ENCODE peak calls at places on chromosome 4, in four cellular contexts. One of them, this sample, is unnamed.

GRCh38 chr4:46386570-46386969 is 3.4 kb downstream of the GABRA2 start:
- DNase-seq in lower leg skin: no peak
- DNase-seq in NCI-H2081: peak; percentile 83
- DNase-seq in activated effector memory CD4-positive, alpha-beta T cell treated with anti-CD3 and anti-CD28 coated beads, Interleukin-2, amount 50 U/mL, for 16 hours: no peak
- DNase-seq in this sample: no peak

GRCh38 chr4:41205854-41206460 is 8.4 kb downstream of the APBB2 start:
- DNase-seq in NCI-H2081: no peak
- DNase-seq in activated effector memory CD4-positive, alpha-beta T cell treated with anti-CD3 and anti-CD28 coated beads, Interleukin-2, amount 50 U/mL, for 16 hours: no peak
- DNase-seq in lower leg skin: no peak
- DNase-seq in this sample: no peak

GRCh38 chr4:147118523-147118922 is 172.9 kb upstream of the TTC29 start:
- DNase-seq in activated effector memory CD4-positive, alpha-beta T cell treated with anti-CD3 and anti-CD28 coated beads, Interleukin-2, amount 50 U/mL, for 16 hours: no peak
- DNase-seq in NCI-H2081: no peak
- DNase-seq in lower leg skin: no peak
- DNase-seq in this sample: no peak

GRCh38 chr4:153181293-153182080 is 22.8 kb upstream of the TRIM2 start:
- DNase-seq in NCI-H2081: no peak
- DNase-seq in activated effector memory CD4-positive, alpha-beta T cell treated with anti-CD3 and anti-CD28 coated beads, Interleukin-2, amount 50 U/mL, for 16 hours: no peak
- DNase-seq in lower leg skin: no peak
- DNase-seq in this sample: no peak

GRCh38 chr4:94701606-94702300 is 56.0 kb upstream of the BMPR1B start:
- DNase-seq in lower leg skin: no peak
- DNase-seq in activated effector memory CD4-positive, alpha-beta T cell treated with anti-CD3 and anti-CD28 coated beads, Interleukin-2, amount 50 U/mL, for 16 hours: no peak
- DNase-seq in NCI-H2081: no peak
- DNase-seq in this sample: no peak

GRCh38 chr4:40713798-40714197 is 36.0 kb upstream of the NSUN7 start:
- DNase-seq in lower leg skin: no peak
- DNase-seq in NCI-H2081: no peak
- DNase-seq in activated effector memory CD4-positive, alpha-beta T cell treated with anti-CD3 and anti-CD28 coated beads, Interleukin-2, amount 50 U/mL, for 16 hours: no peak
- DNase-seq in this sample: no peak

GRCh38 chr4:26985836-26986235 is 125.2 kb downstream of the STIM2 start:
- DNase-seq in NCI-H2081: no peak
- DNase-seq in lower leg skin: no peak
- DNase-seq in activated effector memory CD4-positive, alpha-beta T cell treated with anti-CD3 and anti-CD28 coated beads, Interleukin-2, amount 50 U/mL, for 16 hours: peak; percentile 62
- DNase-seq in this sample: no peak

GRCh38 chr4:176814770-176815169 is 22.0 kb upstream of the VEGFC start:
- DNase-seq in activated effector memory CD4-positive, alpha-beta T cell treated with anti-CD3 and anti-CD28 coated beads, Interleukin-2, amount 50 U/mL, for 16 hours: no peak
- DNase-seq in NCI-H2081: no peak
- DNase-seq in lower leg skin: no peak
- DNase-seq in this sample: no peak

GRCh38 chr4:147793973-147794690 is 62.2 kb downstream of the ARHGAP10 start:
- DNase-seq in lower leg skin: no peak
- DNase-seq in activated effector memory CD4-positive, alpha-beta T cell treated with anti-CD3 and anti-CD28 coated beads, Interleukin-2, amount 50 U/mL, for 16 hours: no peak
- DNase-seq in NCI-H2081: no peak
- DNase-seq in this sample: no peak